ENCODE peak calls at places on chromosomes 4 and X, in seven cellular contexts. G is SK-N-SH, K is K562, S is HCT116, T is HepG2, X is GM12878, H is H1. Q is an unnamed sample.
A peak's percentile ranks its signal among the peaks of the same experiment; 100 is the strongest.

GRCh38 chr4:52643846-52644245 is 15.3 kb downstream of the USP46 start:
- DNase-seq in G (peak; percentile 16), K (no peak), S (peak; percentile 4), T (peak; percentile 34), X (no peak), H (no peak), Q (peak; percentile 27)

GRCh38 chrX:34918091-34918736 is 24.4 kb upstream of the FAM47B start:
- DNase-seq in G (no peak), K (no peak), S (no peak), T (no peak), X (no peak), H (no peak), Q (no peak)

GRCh38 chr4:112234952-112235609 is 3.5 kb downstream of the AP1AR start:
- DNase-seq in G (peak; percentile 48), K (peak; percentile 54), S (peak; percentile 63), T (peak; percentile 66), X (peak; percentile 19), H (no peak), Q (peak; percentile 77)

GRCh38 chr4:85952518-85952917 is 407.3 kb downstream of the MAPK10 start:
- DNase-seq in G (no peak), K (no peak), S (no peak), T (no peak), X (no peak), H (no peak), Q (no peak)

GRCh38 chr4:148376151-148376550 is 66.1 kb downstream of the NR3C2 start:
- DNase-seq in G (peak; percentile 3), K (no peak), S (peak; percentile 45), T (peak; percentile 94), X (no peak), H (no peak), Q (peak; percentile 67)

GRCh38 chr4:125368161-125368560 is 53.4 kb downstream of the FAT4 start:
- DNase-seq in G (peak; percentile 1), K (no peak), S (no peak), T (no peak), X (no peak), H (no peak), Q (no peak)

GRCh38 chrX:15336023-15336413 is 695 bp upstream of the PIGA start:
- DNase-seq in G (peak; percentile 44), K (peak; percentile 6), S (no peak), T (no peak), X (no peak), H (no peak), Q (peak; percentile 62)

GRCh38 chrX:68936608-68937007 is 107.8 kb downstream of the EFNB1 start:
- DNase-seq in G (no peak), K (no peak), S (no peak), T (no peak), X (no peak), H (no peak), Q (no peak)

GRCh38 chr4:48275247-48275646 is 5.6 kb upstream of the TEC start:
- DNase-seq in G (no peak), K (no peak), S (peak; percentile 38), T (peak; percentile 15), X (peak; percentile 42), H (no peak), Q (no peak)

GRCh38 chrX:49271341-49271740 is 1.7 kb downstream of the PPP1R3F start:
- DNase-seq in G (no peak), K (no peak), S (no peak), T (no peak), X (no peak), H (no peak), Q (peak; percentile 79)

GRCh38 chrX:29787666-29788065 is 427.7 kb upstream of the MAGEB2 start:
- DNase-seq in G (no peak), K (no peak), S (no peak), T (no peak), X (no peak), H (no peak), Q (no peak)

GRCh38 chrX:129586446-129586845 is 46.4 kb downstream of the OCRL start:
- DNase-seq in G (no peak), K (no peak), S (no peak), T (peak; percentile 32), X (no peak), H (no peak), Q (no peak)

GRCh38 chr4:155666701-155667537 is at the start of gene GUCY1A1:
- DNase-seq in G (peak; percentile 75), K (no peak), S (no peak), T (no peak), X (no peak), H (peak; percentile 67), Q (no peak)

GRCh38 chrX:107574711-107575110 is 53.6 kb upstream of the PRPS1 start:
- DNase-seq in G (no peak), K (no peak), S (no peak), T (no peak), X (no peak), H (no peak), Q (no peak)

GRCh38 chr4:185524888-185525863 is 10.1 kb downstream of the PDLIM3 start:
- DNase-seq in G (no peak), K (no peak), S (no peak), T (no peak), X (no peak), H (no peak), Q (no peak)

GRCh38 chr4:7811536-7812190 is 128.0 kb downstream of the AFAP1 start:
- DNase-seq in G (no peak), K (no peak), S (no peak), T (no peak), X (no peak), H (no peak), Q (no peak)

GRCh38 chrX:72050011-72050410 is 81.7 kb downstream of the RTL5 start:
- DNase-seq in G (no peak), K (no peak), S (no peak), T (no peak), X (no peak), H (no peak), Q (no peak)

DNA sequence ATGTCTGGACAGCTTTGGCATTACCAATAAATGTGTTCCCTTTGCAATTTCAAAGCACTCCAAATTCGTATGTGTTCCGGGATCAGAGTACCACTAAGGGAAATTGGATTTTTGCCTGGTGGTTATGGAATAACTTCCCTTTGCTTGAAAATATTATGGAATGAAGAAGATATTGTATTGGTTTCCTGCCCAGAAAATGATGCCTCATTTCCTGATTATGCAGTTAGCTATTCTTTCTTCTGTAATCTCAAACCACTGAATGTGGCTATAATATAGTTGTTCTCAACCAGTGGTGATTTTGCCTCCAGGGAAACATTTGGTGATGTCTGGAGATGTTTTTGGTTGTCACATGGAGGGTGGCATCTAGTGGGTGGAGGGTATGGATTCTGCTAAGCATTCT is 142.9 kb downstream of the PCDH7 start:
- DNase-seq in G (no peak), K (no peak), S (no peak), T (no peak), X (no peak), H (no peak), Q (no peak)
- TF ChIP-seq JUND in G (no peak), K (no peak), S (peak; percentile 78), T (no peak), X (no peak), H (no peak), Q (no peak)

DNA sequence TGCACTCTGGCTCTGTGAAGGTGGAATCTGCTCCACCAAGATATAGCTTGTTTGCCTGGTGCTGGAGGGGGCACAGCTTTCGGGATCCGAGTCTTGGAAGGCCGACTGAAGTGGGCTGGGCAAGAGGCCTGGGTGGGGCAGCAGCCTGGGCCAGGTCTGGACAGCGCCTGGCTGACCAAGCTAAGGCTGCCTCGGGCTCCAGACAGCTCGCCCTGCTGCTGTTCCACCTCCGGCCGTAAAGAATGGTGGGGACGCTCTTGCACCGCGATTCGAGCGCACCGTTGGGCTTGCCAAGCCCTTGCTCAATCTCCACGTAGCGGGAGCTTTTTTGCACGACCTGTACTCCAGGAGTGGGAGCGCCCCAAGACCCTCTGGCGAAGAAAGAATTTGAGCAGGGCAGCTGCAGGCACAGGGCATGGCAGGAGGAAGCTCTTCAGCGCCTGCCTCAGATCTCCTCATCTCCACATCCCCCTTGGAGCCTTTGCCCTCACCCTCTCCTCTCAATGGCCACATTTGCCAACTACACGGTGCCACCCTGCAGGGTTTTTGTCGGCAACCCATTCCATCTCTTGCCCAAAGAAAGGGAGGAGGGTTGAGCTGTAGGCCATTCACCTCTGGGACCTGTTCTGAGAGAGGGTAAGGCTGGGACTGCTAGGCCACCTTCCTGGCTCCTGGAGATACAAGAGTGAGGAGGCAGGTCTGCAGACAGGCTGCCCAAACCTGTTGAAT is 18.9 kb downstream of the CNGA2 start:
- DNase-seq in G (peak; percentile 64), K (peak; percentile 65), S (peak; percentile 13), T (peak; percentile 13), X (no peak), H (peak; percentile 64), Q (peak; percentile 48)
- TF ChIP-seq JUND in G (no peak), K (no peak), S (no peak), T (no peak), X (no peak), H (no peak), Q (no peak)

DNA sequence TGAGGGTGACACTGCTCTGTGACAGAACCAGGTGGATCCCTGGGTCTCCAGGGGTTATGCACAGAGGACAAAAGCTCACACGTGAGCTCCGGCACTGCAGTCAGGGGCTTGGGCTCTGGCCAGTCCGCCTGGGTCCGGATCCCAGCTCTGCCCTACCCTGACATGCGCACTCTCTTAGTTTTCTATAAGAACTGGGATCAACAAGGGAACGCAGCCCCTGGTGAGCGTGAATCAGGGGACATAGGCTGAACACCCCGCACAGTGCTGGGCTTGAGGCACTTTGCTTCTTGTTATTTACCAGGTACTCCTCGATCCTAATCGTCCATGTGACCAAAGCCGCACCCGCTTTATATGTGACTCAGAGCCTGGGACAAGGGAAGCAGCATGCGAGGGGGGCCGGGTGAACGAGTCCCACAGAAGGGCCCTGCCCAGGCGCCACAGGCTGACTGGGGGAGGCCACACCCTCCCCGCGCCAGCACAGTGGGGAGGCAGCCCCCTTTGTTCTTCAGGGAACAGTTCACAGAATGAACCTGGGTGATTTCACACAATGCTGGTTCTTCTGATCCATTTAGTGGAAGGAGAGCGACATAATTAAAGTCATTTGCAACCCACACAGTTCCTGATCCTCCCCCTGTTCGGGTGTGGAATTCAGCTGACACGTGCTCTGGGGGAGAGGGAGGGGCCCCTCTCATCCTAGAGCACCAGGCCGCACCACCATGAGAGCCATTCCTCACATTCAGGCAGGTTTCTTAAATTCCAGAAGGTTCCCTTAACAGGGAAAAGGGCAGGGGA is 55.5 kb downstream of the WFS1 start:
- DNase-seq in G (no peak), K (no peak), S (no peak), T (no peak), X (no peak), H (no peak), Q (no peak)
- TF ChIP-seq JUND in G (no peak), K (no peak), S (no peak), T (no peak), X (no peak), H (no peak), Q (no peak)

DNA sequence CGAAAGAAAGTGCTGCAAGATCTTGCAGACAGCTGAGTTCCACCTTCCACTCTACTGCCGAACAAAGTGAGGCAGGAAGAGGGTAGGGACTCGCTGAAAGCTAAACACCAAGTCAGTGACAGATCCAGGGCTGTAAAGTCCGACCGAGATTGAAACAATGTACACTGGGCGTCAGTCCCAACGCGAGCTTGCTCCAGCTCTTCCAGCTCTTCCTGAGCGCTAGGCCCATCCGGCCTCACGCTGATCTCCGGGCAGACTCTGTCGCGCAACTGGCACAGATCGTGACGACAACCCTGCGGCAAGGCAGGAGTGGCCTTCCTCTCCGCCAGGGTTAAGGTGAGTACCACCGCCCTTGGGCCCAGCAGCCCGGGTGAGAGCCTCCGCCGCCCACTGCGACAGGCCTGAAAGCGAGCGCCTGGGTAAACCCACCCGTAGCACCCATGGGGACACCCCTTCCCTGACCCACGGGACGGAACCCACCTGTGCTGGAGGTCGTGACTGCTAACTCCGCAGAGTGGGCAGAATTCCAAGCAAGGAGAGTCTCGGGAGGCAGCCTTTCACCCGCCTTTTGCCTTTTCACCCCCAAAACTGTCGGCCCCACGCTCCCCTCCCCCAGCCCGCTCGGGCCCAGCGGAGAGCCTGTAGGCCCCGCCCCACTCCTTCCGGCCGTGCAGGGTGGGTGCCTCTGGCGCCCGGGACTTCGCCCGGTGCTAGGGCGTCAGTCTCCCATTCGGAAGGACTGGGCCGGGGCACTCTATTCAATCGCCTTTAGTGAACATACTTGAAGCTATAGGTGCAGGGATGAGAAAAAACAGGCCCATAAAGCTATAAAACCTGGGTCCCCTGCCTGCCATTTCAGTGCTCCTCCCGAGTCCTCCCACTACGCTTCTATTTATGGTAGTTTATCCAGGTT is at the start of gene TMLHE:
- DNase-seq in G (peak; percentile 76), K (peak; percentile 77), S (peak; percentile 19), T (peak; percentile 41), X (peak; percentile 4), H (peak; percentile 61), Q (no peak)
- TF ChIP-seq JUND in G (no peak), K (no peak), S (no peak), T (no peak), X (no peak), H (no peak), Q (no peak)

Q was measured in T47D.